ENCODE peak calls at places on chromosomes 16 and 17, in ten cellular contexts. One of them, this sample, is unnamed. For H3K4me1, the result is how much of the 10 kb centered on the place peaks cover.

GRCh38 chr17:5011928-5012327 is 14.2 kb downstream of the KIF1C start:
- DNase-seq in body of pancreas: no peak
- DNase-seq in A549: no peak
- DNase-seq in K562: no peak
- DNase-seq in GM12878: peak
- DNase-seq in tibial nerve: no peak
- DNase-seq in Peyer's patch: no peak
- DNase-seq in prostate gland: no peak
- DNase-seq in IMR-90: peak
- DNase-seq in endothelial cell of umbilical vein: peak
- DNase-seq in this sample: no peak

GRCh38 chr16:76955629-76956028 is 235.4 kb upstream of the MON1B start:
- DNase-seq in body of pancreas: no peak
- DNase-seq in A549: no peak
- DNase-seq in K562: no peak
- DNase-seq in GM12878: no peak
- DNase-seq in tibial nerve: no peak
- DNase-seq in Peyer's patch: no peak
- DNase-seq in prostate gland: no peak
- DNase-seq in IMR-90: peak
- DNase-seq in endothelial cell of umbilical vein: no peak
- DNase-seq in this sample: no peak

GRCh38 chr16:1035066-1035415 is 37.5 kb upstream of the SSTR5 start:
- DNase-seq in body of pancreas: no peak
- DNase-seq in A549: no peak
- DNase-seq in K562: no peak
- DNase-seq in GM12878: no peak
- DNase-seq in tibial nerve: no peak
- DNase-seq in Peyer's patch: no peak
- DNase-seq in prostate gland: no peak
- DNase-seq in IMR-90: no peak
- DNase-seq in endothelial cell of umbilical vein: no peak
- DNase-seq in this sample: no peak

GRCh38 chr17:82003411-82004381 is 19.0 kb downstream of the CENPX start:
- DNase-seq in body of pancreas: no peak
- DNase-seq in A549: peak
- DNase-seq in K562: no peak
- DNase-seq in GM12878: no peak
- DNase-seq in tibial nerve: peak
- DNase-seq in Peyer's patch: no peak
- DNase-seq in prostate gland: no peak
- DNase-seq in IMR-90: peak
- DNase-seq in endothelial cell of umbilical vein: peak
- DNase-seq in this sample: no peak

GRCh38 chr17:4204676-4205075 is 59.1 kb downstream of the ANKFY1 start:
- DNase-seq in body of pancreas: no peak
- DNase-seq in A549: no peak
- DNase-seq in K562: no peak
- DNase-seq in GM12878: no peak
- DNase-seq in tibial nerve: peak
- DNase-seq in Peyer's patch: no peak
- DNase-seq in prostate gland: peak
- DNase-seq in IMR-90: peak
- DNase-seq in endothelial cell of umbilical vein: peak
- DNase-seq in this sample: no peak

GRCh38 chr17:44170499-44171201 is at the start of gene ASB16:
- DNase-seq in body of pancreas: peak
- DNase-seq in A549: no peak
- DNase-seq in K562: no peak
- DNase-seq in GM12878: no peak
- DNase-seq in tibial nerve: no peak
- DNase-seq in Peyer's patch: no peak
- DNase-seq in prostate gland: peak
- DNase-seq in IMR-90: peak
- DNase-seq in endothelial cell of umbilical vein: no peak
- DNase-seq in this sample: no peak

GRCh38 chr16:70635356-70636016 is 10.9 kb upstream of the IL34 start:
- DNase-seq in body of pancreas: no peak
- DNase-seq in A549: no peak
- DNase-seq in K562: no peak
- DNase-seq in GM12878: no peak
- DNase-seq in tibial nerve: peak
- DNase-seq in Peyer's patch: no peak
- DNase-seq in prostate gland: no peak
- DNase-seq in IMR-90: peak
- DNase-seq in endothelial cell of umbilical vein: peak
- DNase-seq in this sample: no peak

GRCh38 chr16:12061336-12062055 is 85.0 kb downstream of the SNX29 start:
- DNase-seq in body of pancreas: no peak
- DNase-seq in A549: no peak
- DNase-seq in K562: no peak
- DNase-seq in GM12878: no peak
- DNase-seq in tibial nerve: no peak
- DNase-seq in Peyer's patch: no peak
- DNase-seq in prostate gland: no peak
- DNase-seq in IMR-90: peak
- DNase-seq in endothelial cell of umbilical vein: no peak
- DNase-seq in this sample: no peak

GRCh38 chr16:84483882-84484565 is 20.4 kb downstream of the MEAK7 start:
- DNase-seq in body of pancreas: no peak
- DNase-seq in A549: no peak
- DNase-seq in K562: no peak
- DNase-seq in GM12878: no peak
- DNase-seq in tibial nerve: no peak
- DNase-seq in Peyer's patch: no peak
- DNase-seq in prostate gland: no peak
- DNase-seq in IMR-90: no peak
- DNase-seq in endothelial cell of umbilical vein: no peak
- DNase-seq in this sample: peak

GRCh38 chr17:79623786-79624657 is 13.2 kb upstream of the RBFOX3 start:
- DNase-seq in body of pancreas: no peak
- DNase-seq in A549: no peak
- DNase-seq in K562: no peak
- DNase-seq in GM12878: no peak
- DNase-seq in tibial nerve: no peak
- DNase-seq in Peyer's patch: peak
- DNase-seq in prostate gland: no peak
- DNase-seq in IMR-90: no peak
- DNase-seq in endothelial cell of umbilical vein: no peak
- DNase-seq in this sample: peak

GRCh38 chr17:48577330-48577945 is 712 bp downstream of the HOXB4 start:
- DNase-seq in body of pancreas: no peak
- DNase-seq in A549: no peak
- DNase-seq in K562: peak
- DNase-seq in GM12878: no peak
- DNase-seq in tibial nerve: no peak
- DNase-seq in Peyer's patch: peak
- DNase-seq in prostate gland: no peak
- DNase-seq in IMR-90: peak
- DNase-seq in endothelial cell of umbilical vein: peak
- DNase-seq in this sample: no peak

GRCh38 chr17:48577946-48578615 is at the start of gene HOXB4:
- DNase-seq in body of pancreas: peak
- DNase-seq in A549: no peak
- DNase-seq in K562: peak
- DNase-seq in GM12878: peak
- DNase-seq in tibial nerve: peak
- DNase-seq in Peyer's patch: peak
- DNase-seq in prostate gland: no peak
- DNase-seq in IMR-90: peak
- DNase-seq in endothelial cell of umbilical vein: peak
- DNase-seq in this sample: no peak

GRCh38 chr17:48578616-48579560 is 738 bp upstream of the HOXB4 start:
- DNase-seq in body of pancreas: no peak
- DNase-seq in A549: no peak
- DNase-seq in K562: peak
- DNase-seq in GM12878: no peak
- DNase-seq in tibial nerve: no peak
- DNase-seq in Peyer's patch: no peak
- DNase-seq in prostate gland: no peak
- DNase-seq in IMR-90: peak
- DNase-seq in endothelial cell of umbilical vein: peak
- DNase-seq in this sample: no peak

GRCh38 chr17:48582750-48583069 is 4.6 kb upstream of the HOXB4 start:
- DNase-seq in body of pancreas: no peak
- DNase-seq in A549: no peak
- DNase-seq in K562: no peak
- DNase-seq in GM12878: no peak
- DNase-seq in tibial nerve: no peak
- DNase-seq in Peyer's patch: no peak
- DNase-seq in prostate gland: no peak
- DNase-seq in IMR-90: no peak
- DNase-seq in endothelial cell of umbilical vein: no peak
- DNase-seq in this sample: no peak

DNA sequence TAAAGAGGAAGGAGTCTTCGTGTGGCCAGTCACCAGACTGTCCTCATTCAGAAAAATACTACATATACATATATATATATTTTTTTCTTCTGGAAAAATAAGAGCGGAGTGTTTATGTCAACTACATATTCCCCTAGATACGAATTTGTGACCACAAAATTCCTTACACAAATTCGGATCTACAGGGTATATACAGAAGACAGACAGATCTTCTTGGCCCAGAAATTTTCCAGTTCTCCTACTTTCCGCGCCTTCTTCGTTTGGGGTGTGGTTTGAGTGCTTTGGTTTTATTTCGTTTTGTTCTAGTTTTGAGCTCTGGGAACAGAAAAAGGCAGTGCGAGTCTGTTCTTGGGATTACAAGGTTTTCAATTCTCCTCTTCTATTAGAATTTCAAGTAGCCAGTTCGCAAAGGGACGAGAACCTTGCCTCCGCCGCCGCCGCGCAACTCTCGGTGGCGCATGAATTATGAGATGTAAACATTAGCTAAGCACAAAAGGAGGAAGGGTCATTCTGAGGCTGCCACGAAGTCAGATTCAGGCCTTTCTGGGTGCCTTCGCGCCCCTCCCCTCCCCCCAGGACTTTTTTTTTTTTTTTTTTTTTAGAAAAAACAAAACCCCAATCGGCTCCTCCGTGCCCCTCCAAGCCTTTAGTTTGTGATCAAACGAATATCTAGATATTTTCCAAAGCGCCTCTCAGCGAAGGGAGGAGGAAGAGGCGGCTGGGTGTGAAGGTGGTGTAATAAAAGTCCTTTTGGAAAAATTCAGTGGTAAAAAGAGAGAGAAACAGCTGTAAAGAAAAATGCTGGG is 1.8 kb upstream of the HOXB4 start:
- DNase-seq in body of pancreas: no peak
- DNase-seq in A549: no peak
- DNase-seq in K562: peak
- DNase-seq in GM12878: no peak
- DNase-seq in tibial nerve: no peak
- DNase-seq in Peyer's patch: peak
- DNase-seq in prostate gland: no peak
- DNase-seq in IMR-90: peak
- DNase-seq in endothelial cell of umbilical vein: peak
- DNase-seq in this sample: no peak
- H3K4me1 ChIP-seq in body of pancreas: under half
- H3K4me1 ChIP-seq in A549: under half
- H3K4me1 ChIP-seq in K562: half or more
- H3K4me1 ChIP-seq in GM12878: under half
- H3K4me1 ChIP-seq in tibial nerve: under half
- H3K4me1 ChIP-seq in Peyer's patch: half or more
- H3K4me1 ChIP-seq in prostate gland: under half
- H3K4me1 ChIP-seq in IMR-90: under half
- H3K4me1 ChIP-seq in endothelial cell of umbilical vein: half or more
- H3K4me1 ChIP-seq in this sample: under half

DNA sequence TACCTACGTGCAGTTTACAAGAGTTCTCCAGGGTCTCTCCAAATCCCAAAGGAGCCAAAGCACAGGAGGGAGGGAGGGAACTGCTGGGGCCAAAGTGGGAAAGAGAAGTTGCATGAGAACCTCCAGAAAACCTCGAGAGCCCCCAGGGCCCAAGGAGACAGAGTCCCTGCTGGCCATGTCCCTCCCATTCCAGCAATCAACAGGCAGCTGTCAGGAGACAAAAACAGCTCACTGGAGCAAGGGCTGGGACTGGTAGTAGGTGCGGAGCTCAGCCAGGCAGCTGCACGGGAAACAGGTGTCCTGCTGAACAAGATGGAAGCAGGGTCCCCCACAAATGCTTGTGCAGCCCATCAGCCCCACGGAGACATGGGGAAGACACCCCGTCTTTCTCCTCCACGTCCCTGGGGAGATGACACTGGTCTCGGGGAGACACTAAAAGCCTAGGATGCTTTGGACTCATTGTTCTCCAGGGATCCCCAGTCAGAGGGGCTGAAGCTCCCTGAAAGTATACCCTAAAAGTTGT is 34.5 kb downstream of the SDK2 start:
- DNase-seq in body of pancreas: no peak
- DNase-seq in A549: no peak
- DNase-seq in K562: no peak
- DNase-seq in GM12878: no peak
- DNase-seq in tibial nerve: no peak
- DNase-seq in Peyer's patch: no peak
- DNase-seq in prostate gland: no peak
- DNase-seq in IMR-90: no peak
- DNase-seq in endothelial cell of umbilical vein: no peak
- DNase-seq in this sample: no peak
- TF ChIP-seq POLR2A in body of pancreas: no peak
- TF ChIP-seq POLR2A in A549: no peak
- TF ChIP-seq POLR2A in K562: no peak
- TF ChIP-seq POLR2A in GM12878: no peak
- TF ChIP-seq POLR2A in tibial nerve: no peak
- TF ChIP-seq POLR2A in Peyer's patch: no peak
- TF ChIP-seq POLR2A in prostate gland: no peak
- TF ChIP-seq POLR2A in IMR-90: no peak
- TF ChIP-seq POLR2A in endothelial cell of umbilical vein: no peak
- TF ChIP-seq POLR2A in this sample: no peak

DNA sequence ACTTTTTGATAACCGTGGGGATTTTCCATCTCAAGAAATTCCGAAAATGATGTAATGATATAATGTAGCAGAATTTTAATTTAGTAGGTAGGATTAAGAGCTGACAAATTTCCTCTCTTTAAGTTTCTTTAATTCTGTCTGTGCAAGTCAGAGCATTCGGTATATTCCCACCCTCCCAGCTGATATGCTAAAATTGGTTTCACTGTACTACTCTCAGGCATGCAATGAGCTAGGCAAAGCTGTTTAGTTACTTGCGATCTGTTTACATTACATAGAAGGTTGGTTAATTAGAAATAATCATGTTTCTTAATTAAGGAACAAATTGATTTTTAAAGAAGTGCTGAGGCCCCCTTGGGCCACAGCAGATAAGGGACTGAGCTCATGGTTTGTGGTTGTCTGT is 432.8 kb upstream of the HSBP1 start:
- DNase-seq in body of pancreas: no peak
- DNase-seq in A549: no peak
- DNase-seq in K562: no peak
- DNase-seq in GM12878: no peak
- DNase-seq in tibial nerve: no peak
- DNase-seq in Peyer's patch: no peak
- DNase-seq in prostate gland: no peak
- DNase-seq in IMR-90: no peak
- DNase-seq in endothelial cell of umbilical vein: no peak
- DNase-seq in this sample: no peak
- TF ChIP-seq CTCF in body of pancreas: no peak
- TF ChIP-seq CTCF in A549: no peak
- TF ChIP-seq CTCF in K562: no peak
- TF ChIP-seq CTCF in GM12878: no peak
- TF ChIP-seq CTCF in tibial nerve: no peak
- TF ChIP-seq CTCF in Peyer's patch: no peak
- TF ChIP-seq CTCF in prostate gland: no peak
- TF ChIP-seq CTCF in IMR-90: no peak
- TF ChIP-seq CTCF in endothelial cell of umbilical vein: no peak
- TF ChIP-seq CTCF in this sample: no peak

GRCh38 chr16:20903889-20904506 is 3.4 kb downstream of the LYRM1 start:
- DNase-seq in body of pancreas: no peak
- DNase-seq in A549: no peak
- DNase-seq in K562: no peak
- DNase-seq in GM12878: no peak
- DNase-seq in tibial nerve: no peak
- DNase-seq in Peyer's patch: no peak
- DNase-seq in prostate gland: no peak
- DNase-seq in IMR-90: no peak
- DNase-seq in endothelial cell of umbilical vein: no peak
- DNase-seq in this sample: no peak
- H3K4me1 ChIP-seq in body of pancreas: half or more
- H3K4me1 ChIP-seq in A549: half or more
- H3K4me1 ChIP-seq in K562: under half
- H3K4me1 ChIP-seq in GM12878: under half
- H3K4me1 ChIP-seq in tibial nerve: half or more
- H3K4me1 ChIP-seq in Peyer's patch: under half
- H3K4me1 ChIP-seq in prostate gland: under half
- H3K4me1 ChIP-seq in IMR-90: under half
- H3K4me1 ChIP-seq in endothelial cell of umbilical vein: half or more
- H3K4me1 ChIP-seq in this sample: half or more

This sample was measured in vagina.